ENCODE peak calls at places on chromosomes 3 and 15, in ten cellular contexts. S is cardiac fibroblast, M is left ventricle myocardium inferior, Z is stomach, L is astrocyte, K is lower leg skin, T is IMR-90, P is upper lobe of right lung, O is dorsolateral prefrontal cortex, N is AG10803. C is an unnamed sample.

GRCh38 chr3:147015334-147015733 is 391.0 kb downstream of the ZIC4 start:
- DNase-seq in T (no peak), N (no peak), K (no peak), P (no peak), O (no peak), M (no peak), Z (no peak), L (no peak), S (no peak), C (no peak)

GRCh38 chr3:61824553-61825135 is 263.3 kb downstream of the PTPRG start:
- DNase-seq in N (no peak), S (no peak), L (no peak), O (no peak), T (no peak), Z (no peak), K (no peak), M (no peak), P (no peak), C (no peak)

GRCh38 chr3:103949690-103950089 is 1417.0 kb upstream of the ALCAM start:
- DNase-seq in N (no peak), L (no peak), M (no peak), O (no peak), K (no peak), Z (no peak), P (no peak), T (no peak), S (no peak), C (no peak)

GRCh38 chr3:193134895-193135294 is 106.1 kb upstream of the PLAAT1 start:
- DNase-seq in N (peak; percentile 84), T (peak; percentile 53), S (peak; percentile 17), O (no peak), K (no peak), M (no peak), P (no peak), L (peak; percentile 89), Z (no peak), C (peak; percentile 49)

GRCh38 chr15:58562135-58562534 is 130.3 kb downstream of the LIPC start:
- DNase-seq in O (no peak), S (no peak), K (peak; percentile 48), Z (no peak), T (no peak), N (no peak), L (no peak), P (peak; percentile 20), M (no peak), C (no peak)

GRCh38 chr15:50119063-50119700 is at the start of gene ATP8B4:
- DNase-seq in T (no peak), M (no peak), Z (no peak), S (no peak), K (no peak), N (no peak), P (no peak), O (no peak), L (no peak), C (no peak)

GRCh38 chr3:96779810-96780209 is 34.6 kb upstream of the EPHA6 start:
- DNase-seq in S (no peak), Z (no peak), K (no peak), L (no peak), N (no peak), P (no peak), M (no peak), T (no peak), O (no peak), C (no peak)

GRCh38 chr3:113514265-113514769 is 639 bp downstream of the SPICE1 start:
- DNase-seq in O (no peak), K (no peak), N (no peak), S (peak; percentile 5), P (no peak), Z (no peak), L (peak; percentile 8), M (no peak), T (peak; percentile 12), C (no peak)

GRCh38 chr3:126128504-126129407 is 44.8 kb upstream of the SLC41A3 start:
- DNase-seq in S (no peak), P (peak; percentile 54), N (no peak), M (peak; percentile 2), Z (peak; percentile 11), T (no peak), L (no peak), K (peak; percentile 74), O (peak; percentile 21), C (no peak)

GRCh38 chr3:126311338-126311978 is 45.8 kb downstream of the KLF15 start:
- DNase-seq in M (no peak), P (no peak), O (no peak), S (no peak), N (no peak), Z (no peak), T (no peak), L (no peak), K (peak; percentile 58), C (no peak)

DNA sequence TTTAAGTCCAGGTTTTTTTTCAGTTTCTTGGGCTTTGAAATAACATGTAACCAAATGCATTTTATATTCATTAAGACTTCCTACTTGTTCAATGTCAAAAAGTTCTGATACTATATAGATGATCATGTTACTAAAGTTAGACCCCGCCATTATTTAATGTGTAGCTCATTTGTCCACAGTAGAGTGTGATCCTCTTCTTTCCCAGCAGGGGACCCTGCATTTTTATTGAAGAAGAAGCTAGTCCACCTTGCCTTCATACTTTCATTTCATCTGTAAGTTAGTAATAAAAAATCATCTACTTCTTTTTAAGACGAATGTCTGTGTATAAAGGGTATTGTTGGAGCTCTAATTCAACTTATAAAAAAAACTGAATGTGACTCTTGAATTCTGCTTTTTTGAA is 404.6 kb downstream of the SI start:
- DNase-seq in L (no peak), S (no peak), O (no peak), N (no peak), K (no peak), T (no peak), P (no peak), M (no peak), Z (no peak), C (no peak)
- TF ChIP-seq CTCF in L (no peak), S (no peak), O (no peak), N (no peak), K (no peak), T (no peak), P (no peak), M (no peak), Z (no peak), C (no peak)

GRCh38 chr15:76150508-76150907 is 90.7 kb downstream of the TMEM266 start:
- DNase-seq in P (no peak), S (no peak), Z (peak; percentile 69), K (no peak), L (no peak), O (peak; percentile 54), M (no peak), T (no peak), N (no peak), C (no peak)

GRCh38 chr15:76146808-76147207 is 87.0 kb downstream of the TMEM266 start:
- DNase-seq in M (no peak), Z (no peak), K (peak; percentile 79), T (no peak), O (no peak), S (no peak), N (no peak), P (no peak), L (no peak), C (no peak)

GRCh38 chr15:76149291-76149910 is 89.6 kb downstream of the TMEM266 start:
- DNase-seq in P (no peak), Z (no peak), O (no peak), N (peak; percentile 72), T (peak; percentile 67), K (no peak), M (no peak), L (no peak), S (no peak), C (no peak)

GRCh38 chr15:76150971-76151598 is 91.3 kb downstream of the TMEM266 start:
- DNase-seq in Z (peak; percentile 81), K (peak; percentile 96), P (peak; percentile 79), L (peak; percentile 37), N (peak; percentile 81), T (peak; percentile 88), S (peak; percentile 72), M (peak; percentile 63), O (peak; percentile 79), C (peak; percentile 44)

DNA sequence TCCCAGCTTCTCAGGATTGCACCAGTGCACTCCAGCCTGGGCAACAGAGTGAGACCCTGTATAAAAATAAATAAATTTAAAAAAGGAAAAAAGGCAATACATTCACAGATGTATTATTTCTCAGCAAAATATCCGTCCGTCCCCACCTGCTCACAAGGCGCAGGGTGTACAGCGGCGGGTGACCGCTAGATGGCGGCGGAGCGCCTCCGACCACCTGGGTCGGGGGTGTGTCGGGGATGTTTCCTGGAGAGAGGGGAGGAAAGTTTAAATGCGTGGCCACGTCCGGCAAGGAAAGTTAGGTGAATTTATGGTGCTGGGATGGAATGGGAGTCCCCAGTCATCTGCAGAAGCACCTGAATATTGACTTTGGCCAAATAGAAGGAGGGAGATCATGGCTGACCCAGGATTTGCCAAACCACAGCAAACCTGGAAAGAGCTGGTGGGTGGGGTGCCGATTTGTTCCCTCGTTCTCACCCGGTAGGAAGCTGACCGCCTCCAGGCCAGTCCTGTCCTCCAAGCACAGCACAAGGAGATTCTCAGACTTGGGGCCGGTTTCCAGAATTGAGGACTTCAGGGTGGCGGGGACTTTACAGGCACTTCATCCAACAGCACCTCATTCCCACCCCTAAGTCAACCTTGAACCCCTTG is 88.2 kb downstream of the TMEM266 start:
- DNase-seq in T (peak; percentile 29), S (peak; percentile 38), L (no peak), M (no peak), K (peak; percentile 86), P (peak; percentile 76), N (no peak), Z (peak; percentile 68), O (peak; percentile 70), C (no peak)
- H3K4me3 ChIP-seq in T (no peak overlapping the region), S (no peak overlapping the region), L (no peak overlapping the region), M (no peak overlapping the region), K (no peak overlapping the region), P (no peak overlapping the region), N (no peak overlapping the region), Z (no peak overlapping the region), O (no peak overlapping the region), C (no peak overlapping the region)

DNA sequence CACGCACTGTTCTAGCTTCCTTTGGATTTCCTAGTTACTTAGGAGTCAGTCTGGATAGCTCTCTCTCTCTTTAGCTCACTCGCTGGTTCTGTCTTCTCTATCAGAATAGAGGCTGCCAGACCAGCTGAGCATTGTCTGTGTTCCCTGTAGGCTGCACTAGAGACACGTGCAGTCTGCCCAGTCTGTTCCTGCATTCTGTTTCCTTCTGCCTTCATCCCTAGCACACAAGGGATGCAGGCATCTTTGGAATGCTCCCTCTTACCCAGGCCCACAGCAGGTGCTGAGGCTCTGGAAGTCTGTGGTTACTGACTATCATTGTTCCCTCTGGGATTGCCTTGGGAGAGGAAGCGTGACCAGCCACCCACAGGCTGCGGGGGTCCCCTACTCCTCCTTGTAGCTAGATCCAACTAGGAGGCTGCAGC is 322.8 kb downstream of the ZNF621 start:
- DNase-seq in T (no peak), N (peak; percentile 42), K (no peak), M (no peak), L (peak; percentile 52), P (no peak), S (peak; percentile 60), O (no peak), Z (no peak), C (no peak)
- TF ChIP-seq CTCF in T (no peak), N (peak; percentile 7), K (no peak), M (peak; percentile 52), L (no peak), P (no peak), S (no peak), O (no peak), Z (no peak), C (no peak)

GRCh38 chr3:131025500-131025899 is 1.1 kb downstream of the ASTE1 start:
- DNase-seq in N (no peak), O (no peak), P (no peak), T (no peak), Z (no peak), M (no peak), K (no peak), L (no peak), S (no peak), C (no peak)
- H3K4me3 ChIP-seq in N (peak overlapping the region; percentile 86), O (peak overlapping the region; percentile 86), P (peak overlapping the region; percentile 76), T (no peak overlapping the region), Z (peak overlapping the region; percentile 68), M (peak overlapping the region; percentile 89), K (no peak overlapping the region), L (peak overlapping the region; percentile 94), S (peak overlapping the region; percentile 89), C (peak overlapping the region; percentile 87)

C was measured in AG04449.